ENCODE peak calls at places on chromosomes 16 and 17, in seven cellular contexts. One of them, this sample, is unnamed.

GRCh38 chr17:19448341-19449268 is 37.6 kb downstream of the RNF112 start:
- DNase-seq in stimulated activated CD4-positive, alpha-beta T cell treated with anti-CD3 and anti-CD28 coated beads, Interleukin-15, amount 100 ng/mL, for 1 hour: no peak
- DNase-seq in NCI-H510A: no peak
- DNase-seq in effector memory CD4-positive, alpha-beta T cell: no peak
- DNase-seq in myocyte: peak
- DNase-seq in Daoy: peak
- DNase-seq in WERI-Rb-1: no peak
- DNase-seq in this sample: peak

GRCh38 chr17:81029859-81030258 is 5.1 kb upstream of the BAIAP2 start:
- DNase-seq in Daoy: no peak
- DNase-seq in effector memory CD4-positive, alpha-beta T cell: no peak
- DNase-seq in myocyte: no peak
- DNase-seq in stimulated activated CD4-positive, alpha-beta T cell treated with anti-CD3 and anti-CD28 coated beads, Interleukin-15, amount 100 ng/mL, for 1 hour: no peak
- DNase-seq in NCI-H510A: no peak
- DNase-seq in WERI-Rb-1: no peak
- DNase-seq in this sample: no peak

GRCh38 chr16:82344157-82344556 is 174.1 kb upstream of the MPHOSPH6 start:
- DNase-seq in effector memory CD4-positive, alpha-beta T cell: no peak
- DNase-seq in myocyte: peak
- DNase-seq in Daoy: no peak
- DNase-seq in NCI-H510A: no peak
- DNase-seq in WERI-Rb-1: peak
- DNase-seq in stimulated activated CD4-positive, alpha-beta T cell treated with anti-CD3 and anti-CD28 coated beads, Interleukin-15, amount 100 ng/mL, for 1 hour: no peak
- DNase-seq in this sample: no peak

GRCh38 chr16:48384305-48384981 is 770 bp downstream of the SIAH1 start:
- DNase-seq in myocyte: peak
- DNase-seq in Daoy: peak
- DNase-seq in stimulated activated CD4-positive, alpha-beta T cell treated with anti-CD3 and anti-CD28 coated beads, Interleukin-15, amount 100 ng/mL, for 1 hour: no peak
- DNase-seq in WERI-Rb-1: peak
- DNase-seq in NCI-H510A: no peak
- DNase-seq in effector memory CD4-positive, alpha-beta T cell: peak
- DNase-seq in this sample: peak

GRCh38 chr17:81398855-81399451 is 3.7 kb downstream of the BAHCC1 start:
- DNase-seq in effector memory CD4-positive, alpha-beta T cell: no peak
- DNase-seq in myocyte: no peak
- DNase-seq in NCI-H510A: no peak
- DNase-seq in Daoy: peak
- DNase-seq in WERI-Rb-1: no peak
- DNase-seq in stimulated activated CD4-positive, alpha-beta T cell treated with anti-CD3 and anti-CD28 coated beads, Interleukin-15, amount 100 ng/mL, for 1 hour: no peak
- DNase-seq in this sample: no peak

GRCh38 chr16:67277999-67278772 is 1.1 kb upstream of the PLEKHG4 start:
- DNase-seq in WERI-Rb-1: no peak
- DNase-seq in effector memory CD4-positive, alpha-beta T cell: no peak
- DNase-seq in Daoy: peak
- DNase-seq in myocyte: peak
- DNase-seq in NCI-H510A: no peak
- DNase-seq in stimulated activated CD4-positive, alpha-beta T cell treated with anti-CD3 and anti-CD28 coated beads, Interleukin-15, amount 100 ng/mL, for 1 hour: no peak
- DNase-seq in this sample: no peak

GRCh38 chr17:56835259-56835575 is 1.3 kb downstream of the DGKE start:
- DNase-seq in Daoy: no peak
- DNase-seq in effector memory CD4-positive, alpha-beta T cell: no peak
- DNase-seq in NCI-H510A: no peak
- DNase-seq in WERI-Rb-1: no peak
- DNase-seq in stimulated activated CD4-positive, alpha-beta T cell treated with anti-CD3 and anti-CD28 coated beads, Interleukin-15, amount 100 ng/mL, for 1 hour: no peak
- DNase-seq in myocyte: no peak
- DNase-seq in this sample: no peak

GRCh38 chr17:77210331-77210730 is 69.6 kb downstream of the SEC14L1 start:
- DNase-seq in Daoy: no peak
- DNase-seq in myocyte: no peak
- DNase-seq in effector memory CD4-positive, alpha-beta T cell: no peak
- DNase-seq in WERI-Rb-1: no peak
- DNase-seq in stimulated activated CD4-positive, alpha-beta T cell treated with anti-CD3 and anti-CD28 coated beads, Interleukin-15, amount 100 ng/mL, for 1 hour: no peak
- DNase-seq in NCI-H510A: no peak
- DNase-seq in this sample: no peak